ENCODE peak calls at places on chromosome 4, in four cellular contexts. P, D, H and T are unnamed samples.

GRCh38 chr4:155249036-155249566 is 40.7 kb downstream of the NPY2R start:
- DNase-seq in H (no peak), P (no peak), D (no peak), T (no peak)

GRCh38 chr4:83889802-83890201 is 353.9 kb downstream of the GPAT3 start:
- DNase-seq in H (no peak), D (no peak), P (no peak), T (no peak)

GRCh38 chr4:140755811-140756291 is 334 bp downstream of the TBC1D9 start:
- DNase-seq in H (no peak), P (peak), D (peak), T (no peak)

GRCh38 chr4:143286733-143287570 is 49.7 kb upstream of the GAB1 start:
- DNase-seq in D (no peak), H (no peak), P (no peak), T (no peak)

GRCh38 chr4:39046243-39046642 is 14.0 kb upstream of the TMEM156 start:
- DNase-seq in P (no peak), D (no peak), H (no peak), T (no peak)

GRCh38 chr4:162157241-162157640 is 6.6 kb downstream of the FSTL5 start:
- DNase-seq in H (no peak), D (no peak), P (no peak), T (no peak)

GRCh38 chr4:145097331-145097820 is 620 bp downstream of the ANAPC10 start:
- DNase-seq in D (no peak), H (no peak), P (no peak), T (no peak)

GRCh38 chr4:6472387-6473263 is at the start of gene PPP2R2C:
- DNase-seq in H (no peak), D (no peak), P (peak), T (no peak)

GRCh38 chr4:76867880-76868655 is 29.9 kb downstream of the SOWAHB start:
- DNase-seq in H (no peak), D (no peak), P (no peak), T (no peak)

GRCh38 chr4:80197132-80197573 is at the start of gene PRDM8:
- DNase-seq in H (no peak), P (peak), D (no peak), T (peak)

GRCh38 chr4:133799916-133800315 is 401.7 kb downstream of the PABPC4L start:
- DNase-seq in P (no peak), D (no peak), H (no peak), T (no peak)

GRCh38 chr4:37976991-37977470 is 16.8 kb downstream of the PTTG2 start:
- DNase-seq in H (peak), P (peak), D (peak), T (peak)

GRCh38 chr4:113591982-113592381 is 169.6 kb downstream of the CAMK2D start:
- DNase-seq in P (no peak), D (no peak), H (no peak), T (no peak)

GRCh38 chr4:106297636-106298035 is 18.4 kb downstream of the TBCK start:
- DNase-seq in H (no peak), P (no peak), D (no peak), T (no peak)

GRCh38 chr4:4327652-4328121 is 37.6 kb downstream of the ZBTB49 start:
- DNase-seq in D (peak), P (no peak), H (no peak), T (no peak)

GRCh38 chr4:128353791-128354190 is 66.2 kb upstream of the PGRMC2 start:
- DNase-seq in H (no peak), P (no peak), D (no peak), T (peak)

GRCh38 chr4:183430317-183430986 is 14.0 kb upstream of the CDKN2AIP start:
- DNase-seq in H (no peak), D (no peak), P (peak), T (no peak)

GRCh38 chr4:87559090-87559837 is 30.1 kb upstream of the SPARCL1 start:
- DNase-seq in P (peak), D (no peak), H (peak), T (peak)

GRCh38 chr4:113645771-113646455 is 115.6 kb downstream of the CAMK2D start:
- DNase-seq in D (no peak), H (no peak), P (no peak), T (peak)

GRCh38 chr4:85603437-85604336 is 128.7 kb downstream of the ARHGAP24 start:
- DNase-seq in D (no peak), H (no peak), P (no peak), T (peak)

GRCh38 chr4:106671711-106672110 is 303.1 kb upstream of the GIMD1 start:
- DNase-seq in D (no peak), H (no peak), P (no peak), T (no peak)

GRCh38 chr4:149825336-149825735 is 9.7 kb upstream of the IQCM start:
- DNase-seq in D (no peak), P (no peak), H (no peak), T (no peak)

GRCh38 chr4:89879201-89879600 is 15.5 kb upstream of the MMRN1 start:
- DNase-seq in H (no peak), D (no peak), P (no peak), T (no peak)

GRCh38 chr4:6201580-6202091 is 1.3 kb upstream of the JAKMIP1 start:
- DNase-seq in D (no peak), P (no peak), H (no peak), T (no peak)

GRCh38 chr4:18067031-18067430 is 45.5 kb upstream of the LCORL start:
- DNase-seq in H (no peak), P (no peak), D (no peak), T (no peak)

GRCh38 chr4:15233626-15234025 is 194.2 kb upstream of the C1QTNF7 start:
- DNase-seq in H (no peak), D (no peak), P (peak), T (no peak)

GRCh38 chr4:73765296-73765695 is 24.9 kb downstream of the CXCL8 start:
- DNase-seq in P (no peak), D (no peak), H (no peak), T (no peak)

GRCh38 chr4:15488136-15488535 is 18.5 kb downstream of the CC2D2A start:
- DNase-seq in P (no peak), D (no peak), H (no peak), T (no peak)

GRCh38 chr4:26522478-26522877 is 32.2 kb upstream of the CCKAR start:
- DNase-seq in P (no peak), H (no peak), D (no peak), T (no peak)

GRCh38 chr4:185142911-185143595 is at the start of gene SLC25A4:
- DNase-seq in D (peak), H (peak), P (peak), T (peak)

GRCh38 chr4:164508836-164509235 is 245.1 kb upstream of the SMIM31 start:
- DNase-seq in H (no peak), P (no peak), D (no peak), T (no peak)

GRCh38 chr4:151031831-151032605 is 16.9 kb upstream of the LRBA start:
- DNase-seq in P (no peak), H (no peak), D (no peak), T (no peak)

GRCh38 chr4:152479428-152480026 is 56.4 kb downstream of the FBXW7 start:
- DNase-seq in D (no peak), H (no peak), P (no peak), T (no peak)